ENCODE peak calls at places on chromosomes 13 and 19, in five cellular contexts. J is NT2/D1, K is GM12878, O is HepG2, X is H1. Q is an unnamed sample.

GRCh38 chr13:64755961-64756360 is 2474.2 kb downstream of the PCDH9 start:
- DNase-seq in J (no peak), O (no peak), K (no peak), X (no peak), Q (no peak)

GRCh38 chr13:27276188-27276587 is 5.6 kb downstream of the RASL11A start:
- DNase-seq in X (no peak), K (no peak), O (no peak), J (no peak), Q (no peak)

GRCh38 chr19:43290568-43291359 is 21.4 kb upstream of the PSG9 start:
- DNase-seq in K (no peak), X (no peak), J (peak), O (no peak), Q (no peak)

GRCh38 chr19:495440-496332 is 600 bp upstream of the MADCAM1 start:
- DNase-seq in J (no peak), O (no peak), K (no peak), X (no peak), Q (peak)

GRCh38 chr13:76929320-76929719 is 19.0 kb upstream of the ACOD1 start:
- DNase-seq in O (no peak), J (no peak), K (no peak), X (no peak), Q (no peak)

GRCh38 chr13:98460519-98460918 is 116.4 kb downstream of the STK24 start:
- DNase-seq in J (no peak), X (no peak), O (no peak), K (no peak), Q (no peak)

GRCh38 chr13:109412232-109412935 is 374.0 kb downstream of the IRS2 start:
- DNase-seq in O (no peak), J (peak), X (peak), K (no peak), Q (peak)

GRCh38 chr13:27619093-27619705 is 1.1 kb downstream of the LNX2 start:
- DNase-seq in K (no peak), O (peak), J (no peak), X (no peak), Q (no peak)

DNA sequence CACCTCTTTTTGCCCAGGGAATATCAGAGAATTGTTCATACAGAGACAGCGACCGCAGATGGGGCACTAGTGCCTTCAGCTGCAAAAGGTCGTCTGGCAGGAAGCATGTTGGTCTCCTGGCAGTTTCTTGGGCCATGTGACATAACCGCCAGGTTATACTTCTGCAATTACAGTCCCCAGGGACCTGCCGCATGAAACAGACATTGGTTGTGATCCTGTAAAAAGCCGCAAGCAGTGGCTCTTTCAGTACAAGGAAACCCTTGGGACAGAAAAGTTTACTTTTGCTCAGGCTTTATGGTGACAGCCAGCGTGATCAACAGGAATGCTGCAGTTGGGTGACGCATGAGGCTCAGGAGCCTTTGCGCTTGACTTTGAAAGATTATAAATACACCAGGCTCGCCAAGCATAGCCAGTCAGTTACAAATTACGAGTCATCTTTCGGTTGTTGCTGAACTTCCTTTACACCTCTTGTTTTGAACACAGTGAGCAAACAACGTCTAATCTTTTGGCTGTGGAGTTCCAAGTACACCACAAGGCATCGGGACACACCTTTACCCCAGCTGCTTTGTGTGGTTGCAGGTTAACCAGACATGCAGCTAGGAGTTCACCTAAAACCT is 50.5 kb upstream of the UBE2L5 start:
- DNase-seq in X (no peak), O (peak), J (no peak), K (peak), Q (no peak)
- TF ChIP-seq SUZ12 in X (no peak), O (no peak), J (no peak), K (no peak), Q (no peak)

DNA sequence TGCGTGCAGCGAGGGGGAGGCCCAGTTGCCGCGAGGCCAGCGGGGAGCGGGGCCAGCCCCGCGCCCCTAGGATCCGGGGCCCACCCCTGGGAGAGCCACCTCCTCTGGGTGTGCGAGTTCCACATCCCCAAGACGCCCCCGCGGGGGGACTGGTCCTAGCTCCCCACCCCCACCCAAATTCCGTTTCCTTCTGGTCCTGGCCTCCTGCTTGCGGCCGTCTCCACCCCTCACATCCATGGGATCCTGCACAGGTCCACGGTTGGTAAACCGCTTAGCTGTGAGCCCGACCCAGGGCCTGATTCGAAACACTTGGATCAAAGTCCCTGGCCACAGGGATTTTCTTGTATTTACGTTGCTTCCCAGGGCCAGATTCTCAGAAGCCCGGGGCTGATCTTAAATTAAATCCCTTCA is 324 bp upstream of the FBXO17 start:
- DNase-seq in X (no peak), O (peak), K (no peak), J (no peak), Q (no peak)
- TF ChIP-seq SUZ12 in X (peak), O (no peak), K (no peak), J (no peak), Q (no peak)

GRCh38 chr19:15466851-15467733 is 2.7 kb upstream of the RASAL3 start:
- DNase-seq in J (no peak), O (no peak), X (no peak), K (peak), Q (no peak)
- TF ChIP-seq SUZ12 in J (no peak), O (no peak), X (no peak), K (no peak), Q (no peak)

DNA sequence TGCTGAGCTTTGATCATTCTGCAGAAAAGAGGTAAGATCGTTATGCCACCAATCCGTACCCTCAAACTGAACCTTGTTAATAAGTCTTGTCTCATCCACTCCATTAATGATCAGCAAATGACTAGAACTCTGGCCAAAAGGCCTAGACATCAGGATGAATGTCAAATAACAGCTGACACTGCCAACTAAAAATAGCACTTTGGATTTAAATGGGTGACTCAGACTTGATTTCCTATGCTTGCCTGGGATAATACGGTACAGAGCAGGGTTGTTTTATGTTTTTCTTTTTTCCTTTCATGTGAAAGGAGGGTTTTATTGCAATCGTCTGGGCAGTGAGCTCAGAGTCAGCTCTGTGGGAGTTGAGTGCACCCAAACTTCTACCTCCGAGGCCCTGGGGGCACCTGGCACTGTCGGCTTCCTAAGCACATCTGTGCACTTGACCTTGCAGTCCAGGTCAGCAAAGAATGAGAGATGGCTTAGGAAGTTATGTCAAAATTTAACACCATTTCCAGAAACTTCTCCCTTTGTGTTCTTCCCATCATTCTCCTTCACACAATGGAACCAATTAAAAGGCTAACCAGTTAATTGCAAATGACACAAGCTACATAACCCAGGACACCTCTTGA is 134.1 kb downstream of the LACC1 start:
- DNase-seq in J (no peak), K (no peak), X (no peak), O (no peak), Q (no peak)
- TF ChIP-seq SUZ12 in J (no peak), K (no peak), X (no peak), O (no peak), Q (no peak)